ENCODE peak calls at places on chromosomes 5 and 9, in ten cellular contexts. D, W, R, B, C, P, E, N, F and T are unnamed samples.

GRCh38 chr5:106854941-106855340 is 815.8 kb downstream of the EFNA5 start:
- DNase-seq in D (no peak), W (no peak), R (no peak), B (no peak), C (no peak), P (no peak), E (no peak), N (no peak), F (no peak), T (no peak)

GRCh38 chr9:94697972-94698581 is 28.4 kb upstream of the AOPEP start:
- DNase-seq in D (no peak), W (peak), R (peak), B (no peak), C (no peak), P (no peak), E (no peak), N (no peak), F (no peak), T (no peak)

GRCh38 chr9:840343-840742 is 1.2 kb upstream of the DMRT1 start:
- DNase-seq in D (no peak), W (no peak), R (no peak), B (no peak), C (no peak), P (no peak), E (no peak), N (no peak), F (no peak), T (no peak)

GRCh38 chr5:10018211-10018610 is 231.5 kb downstream of the ATPSCKMT start:
- DNase-seq in D (no peak), W (peak), R (no peak), B (no peak), C (no peak), P (no peak), E (no peak), N (no peak), F (no peak), T (no peak)

GRCh38 chr5:139757727-139758509 is 37.7 kb upstream of the PSD2 start:
- DNase-seq in D (no peak), W (peak), R (no peak), B (no peak), C (no peak), P (no peak), E (no peak), N (no peak), F (no peak), T (no peak)

GRCh38 chr5:53013857-53014256 is 24.7 kb downstream of the ITGA2 start:
- DNase-seq in D (no peak), W (no peak), R (no peak), B (no peak), C (no peak), P (no peak), E (no peak), N (no peak), F (no peak), T (no peak)

GRCh38 chr5:142837274-142837673 is 67.1 kb downstream of the ARHGAP26 start:
- DNase-seq in D (no peak), W (no peak), R (no peak), B (no peak), C (no peak), P (no peak), E (no peak), N (no peak), F (no peak), T (no peak)

GRCh38 chr9:79664375-79664825 is 92.6 kb downstream of the TLE4 start:
- DNase-seq in D (no peak), W (no peak), R (no peak), B (no peak), C (no peak), P (no peak), E (no peak), N (no peak), F (no peak), T (no peak)

GRCh38 chr5:60701317-60701988 is 1.5 kb upstream of the DEPDC1B start:
- DNase-seq in D (no peak), W (no peak), R (no peak), B (no peak), C (no peak), P (no peak), E (no peak), N (no peak), F (no peak), T (no peak)

GRCh38 chr9:137411260-137411659 is 11.7 kb downstream of the EXD3 start:
- DNase-seq in D (peak), W (peak), R (no peak), B (no peak), C (no peak), P (no peak), E (no peak), N (no peak), F (no peak), T (no peak)

GRCh38 chr5:139304391-139305324 is 11.1 kb downstream of the MATR3 start:
- DNase-seq in D (no peak), W (no peak), R (no peak), B (no peak), C (no peak), P (no peak), E (no peak), N (no peak), F (no peak), T (no peak)

GRCh38 chr9:128610889-128611288 is 45.8 kb downstream of the DYNC2I2 start:
- DNase-seq in D (no peak), W (no peak), R (no peak), B (no peak), C (no peak), P (no peak), E (no peak), N (no peak), F (no peak), T (no peak)

GRCh38 chr9:95924955-95925354 is 49.5 kb downstream of the ERCC6L2 start:
- DNase-seq in D (no peak), W (no peak), R (no peak), B (no peak), C (no peak), P (no peak), E (no peak), N (no peak), F (no peak), T (no peak)

GRCh38 chr5:134145779-134146581 is 30.8 kb downstream of the SKP1 start:
- DNase-seq in D (peak), W (peak), R (peak), B (peak), C (no peak), P (peak), E (peak), N (peak), F (peak), T (peak)

GRCh38 chr5:34009610-34010009 is 1.8 kb upstream of the AMACR start:
- DNase-seq in D (no peak), W (no peak), R (no peak), B (no peak), C (no peak), P (no peak), E (no peak), N (no peak), F (no peak), T (no peak)

GRCh38 chr9:130938652-130939404 is at the start of gene FIBCD1:
- DNase-seq in D (no peak), W (peak), R (no peak), B (no peak), C (no peak), P (no peak), E (no peak), N (no peak), F (peak), T (no peak)

GRCh38 chr5:61409568-61409967 is 77.5 kb downstream of the ZSWIM6 start:
- DNase-seq in D (no peak), W (peak), R (no peak), B (no peak), C (peak), P (no peak), E (no peak), N (no peak), F (no peak), T (no peak)

GRCh38 chr5:31937226-31937625 is 236.9 kb downstream of the GOLPH3 start:
- DNase-seq in D (no peak), W (no peak), R (no peak), B (no peak), C (no peak), P (no peak), E (no peak), N (no peak), F (no peak), T (no peak)

GRCh38 chr5:136036991-136037705 is 8.4 kb downstream of the TGFBI start:
- DNase-seq in D (no peak), W (peak), R (peak), B (no peak), C (no peak), P (peak), E (no peak), N (peak), F (peak), T (no peak)

GRCh38 chr9:19701991-19702390 is 86.8 kb downstream of the SLC24A2 start:
- DNase-seq in D (no peak), W (no peak), R (no peak), B (no peak), C (no peak), P (no peak), E (no peak), N (no peak), F (no peak), T (no peak)

GRCh38 chr5:150303070-150303595 is 428 bp upstream of the ARSI start:
- DNase-seq in D (no peak), W (no peak), R (no peak), B (no peak), C (no peak), P (no peak), E (no peak), N (no peak), F (no peak), T (no peak)